ENCODE peak calls at places on chromosomes 16 and 17, in six cellular contexts. P is stimulated activated CD8-positive, alpha-beta memory T cell treated with anti-CD3 and anti-CD28 coated beads, Interleukin-2, amount 100 ng/mL, for 1 hour; Z is GM23338; Q is activated CD4-positive, alpha-beta memory T cell treated with anti-CD3 and anti-CD28 coated beads, Interleukin-2, amount 10 ng/mL, durations not matched to agents 7 days and 5 days; H is ELR; S is astrocyte. O is an unnamed sample.

GRCh38 chr16:3068486-3068885 is 3.0 kb downstream of the IL32 start:
- DNase-seq in P (no peak), Z (no peak), Q (peak; percentile 56), H (no peak), S (no peak), O (no peak)

GRCh38 chr16:31354394-31355291 is at the start of gene ITGAX:
- DNase-seq in P (no peak), Z (no peak), Q (peak; percentile 80), H (peak; percentile 65), S (no peak), O (peak; percentile 23)

GRCh38 chr17:82168568-82168967 is 44.1 kb downstream of the CCDC57 start:
- DNase-seq in P (no peak), Z (no peak), Q (no peak), H (no peak), S (no peak), O (no peak)

GRCh38 chr16:89653656-89654295 is 3.7 kb downstream of the CHMP1A start:
- DNase-seq in P (no peak), Z (no peak), Q (no peak), H (no peak), S (no peak), O (no peak)

GRCh38 chr17:28865946-28866752 is 11.3 kb downstream of the ERAL1 start:
- DNase-seq in P (no peak), Z (no peak), Q (no peak), H (peak; percentile 42), S (no peak), O (peak; percentile 48)

GRCh38 chr16:66682271-66682670 is 14.3 kb downstream of the CMTM4 start:
- DNase-seq in P (no peak), Z (no peak), Q (no peak), H (no peak), S (peak; percentile 54), O (no peak)

GRCh38 chr16:30358577-30358936 is 3.4 kb upstream of the CD2BP2 start:
- DNase-seq in P (no peak), Z (no peak), Q (no peak), H (no peak), S (no peak), O (no peak)

GRCh38 chr17:76529224-76529642 is 8.3 kb downstream of the CYGB start:
- DNase-seq in P (no peak), Z (no peak), Q (no peak), H (peak; percentile 85), S (peak; percentile 54), O (peak; percentile 62)

GRCh38 chr17:70184770-70185169 is 15.4 kb downstream of the KCNJ2 start:
- DNase-seq in P (no peak), Z (no peak), Q (no peak), H (peak; percentile 92), S (peak; percentile 45), O (peak; percentile 92)